ENCODE peak calls at places on chromosomes 3 and 15, in seven cellular contexts. O is activated B cell treated with CpG ODN at 0.5 μM for 24 hours; K is anterior cingulate cortex; W is activated T-cell treated with anti-CD3 and anti-CD28 coated beads, Interleukin-2, amount 50 U/mL, for 1 hour; X is stimulated activated CD8-positive, alpha-beta memory T cell treated with anti-CD3 and anti-CD28 coated beads, Interleukin-4, amount 100 ng/mL, for 24 hours; D is HFFc6; T is hypothalamus. B is an unnamed sample.

GRCh38 chr3:146646251-146646650 is 41.1 kb upstream of the PLSCR5 start:
- DNase-seq in O (no peak), K (no peak), W (no peak), X (no peak), D (no peak), T (no peak), B (no peak)

GRCh38 chr3:16480861-16481569 is 32.5 kb downstream of the RFTN1 start:
- DNase-seq in O (no peak), K (no peak), W (no peak), X (no peak), D (peak), T (no peak), B (no peak)

GRCh38 chr3:46477756-46478155 is 13.1 kb upstream of the LTF start:
- DNase-seq in O (no peak), K (no peak), W (no peak), X (no peak), D (no peak), T (no peak), B (no peak)

GRCh38 chr3:124263168-124263567 is 271.2 kb upstream of the ROPN1 start:
- DNase-seq in O (no peak), K (no peak), W (no peak), X (no peak), D (peak), T (no peak), B (no peak)

GRCh38 chr3:186540444-186541226 is 3.5 kb downstream of the CRYGS start:
- DNase-seq in O (peak), K (peak), W (peak), X (peak), D (peak), T (peak), B (peak)

GRCh38 chr15:36501063-36501678 is 78.3 kb upstream of the CDIN1 start:
- DNase-seq in O (no peak), K (peak), W (no peak), X (no peak), D (peak), T (peak), B (no peak)

GRCh38 chr3:58383904-58384303 is 49.7 kb downstream of the PDHB start:
- DNase-seq in O (no peak), K (no peak), W (no peak), X (no peak), D (peak), T (no peak), B (no peak)

GRCh38 chr3:184832044-184832443 is 20.1 kb downstream of the VPS8 start:
- DNase-seq in O (no peak), K (no peak), W (no peak), X (no peak), D (no peak), T (no peak), B (no peak)

GRCh38 chr3:71107926-71108325 is 475.6 kb downstream of the FOXP1 start:
- DNase-seq in O (no peak), K (no peak), W (no peak), X (no peak), D (no peak), T (no peak), B (no peak)

GRCh38 chr15:67100808-67101581 is 35.6 kb downstream of the SMAD3 start:
- DNase-seq in O (no peak), K (no peak), W (no peak), X (peak), D (no peak), T (no peak), B (no peak)

GRCh38 chr3:50194903-50195500 is 3.6 kb downstream of the GNAT1 start:
- DNase-seq in O (no peak), K (no peak), W (no peak), X (no peak), D (no peak), T (no peak), B (no peak)

GRCh38 chr15:63372018-63372705 is 9.5 kb downstream of the CA12 start:
- DNase-seq in O (no peak), K (no peak), W (no peak), X (no peak), D (peak), T (no peak), B (peak)

GRCh38 chr3:27559835-27560234 is 75.7 kb upstream of the SLC4A7 start:
- DNase-seq in O (no peak), K (no peak), W (no peak), X (no peak), D (peak), T (no peak), B (peak)